ENCODE peak calls at places on chromosomes 13 and 19, in five cellular contexts. One of them, this sample, is unnamed. For H3K4me1, the result is how much of the 10 kb centered on the place peaks cover.

GRCh38 chr19:30744741-30745475 is 372.7 kb downstream of the ZNF536 start:
- DNase-seq in K562: no peak
- DNase-seq in heart right ventricle: no peak
- DNase-seq in fibroblast of lung: no peak
- DNase-seq in tibial artery: no peak
- DNase-seq in this sample: no peak

GRCh38 chr19:19544257-19545127 is 6.4 kb downstream of the CILP2 start:
- DNase-seq in K562: no peak
- DNase-seq in heart right ventricle: no peak
- DNase-seq in fibroblast of lung: no peak
- DNase-seq in tibial artery: no peak
- DNase-seq in this sample: no peak

GRCh38 chr19:51364200-51365106 is 1.7 kb downstream of the ETFB start:
- DNase-seq in K562: no peak
- DNase-seq in heart right ventricle: no peak
- DNase-seq in fibroblast of lung: no peak
- DNase-seq in tibial artery: no peak
- DNase-seq in this sample: no peak

GRCh38 chr19:41479757-41480191 is 36.8 kb downstream of the ERICH4 start:
- DNase-seq in K562: peak
- DNase-seq in heart right ventricle: peak
- DNase-seq in fibroblast of lung: no peak
- DNase-seq in tibial artery: peak
- DNase-seq in this sample: no peak

GRCh38 chr19:49585023-49585422 is 3.9 kb downstream of the PRRG2 start:
- DNase-seq in K562: no peak
- DNase-seq in heart right ventricle: no peak
- DNase-seq in fibroblast of lung: no peak
- DNase-seq in tibial artery: no peak
- DNase-seq in this sample: no peak

GRCh38 chr19:49491030-49491803 is 3.8 kb downstream of the RPL13A start:
- DNase-seq in K562: no peak
- DNase-seq in heart right ventricle: no peak
- DNase-seq in fibroblast of lung: no peak
- DNase-seq in tibial artery: no peak
- DNase-seq in this sample: no peak

GRCh38 chr19:11581740-11582139 is 4.3 kb upstream of the ACP5 start:
- DNase-seq in K562: peak
- DNase-seq in heart right ventricle: no peak
- DNase-seq in fibroblast of lung: peak
- DNase-seq in tibial artery: no peak
- DNase-seq in this sample: no peak

GRCh38 chr13:30551194-30551593 is 66.5 kb upstream of the USPL1 start:
- DNase-seq in K562: no peak
- DNase-seq in heart right ventricle: no peak
- DNase-seq in fibroblast of lung: no peak
- DNase-seq in tibial artery: no peak
- DNase-seq in this sample: peak

GRCh38 chr13:39516140-39516539 is 86.9 kb downstream of the LHFPL6 start:
- DNase-seq in K562: no peak
- DNase-seq in heart right ventricle: peak
- DNase-seq in fibroblast of lung: peak
- DNase-seq in tibial artery: no peak
- DNase-seq in this sample: no peak

GRCh38 chr13:33544308-33544707 is 258.8 kb upstream of the STARD13 start:
- DNase-seq in K562: no peak
- DNase-seq in heart right ventricle: no peak
- DNase-seq in fibroblast of lung: no peak
- DNase-seq in tibial artery: no peak
- DNase-seq in this sample: no peak

GRCh38 chr13:33543089-33543459 is 257.5 kb upstream of the STARD13 start:
- DNase-seq in K562: no peak
- DNase-seq in heart right ventricle: no peak
- DNase-seq in fibroblast of lung: no peak
- DNase-seq in tibial artery: no peak
- DNase-seq in this sample: no peak

GRCh38 chr13:33543631-33544030 is 258.1 kb upstream of the STARD13 start:
- DNase-seq in K562: no peak
- DNase-seq in heart right ventricle: no peak
- DNase-seq in fibroblast of lung: no peak
- DNase-seq in tibial artery: no peak
- DNase-seq in this sample: peak

GRCh38 chr13:33542309-33543088 is 256.9 kb upstream of the STARD13 start:
- DNase-seq in K562: peak
- DNase-seq in heart right ventricle: peak
- DNase-seq in fibroblast of lung: peak
- DNase-seq in tibial artery: peak
- DNase-seq in this sample: peak

GRCh38 chr13:33541962-33542308 is 256.4 kb upstream of the STARD13 start:
- DNase-seq in K562: no peak
- DNase-seq in heart right ventricle: no peak
- DNase-seq in fibroblast of lung: no peak
- DNase-seq in tibial artery: no peak
- DNase-seq in this sample: no peak
- H3K4me1 ChIP-seq in K562: under half
- H3K4me1 ChIP-seq in heart right ventricle: under half
- H3K4me1 ChIP-seq in fibroblast of lung: under half
- H3K4me1 ChIP-seq in tibial artery: under half
- H3K4me1 ChIP-seq in this sample: half or more

GRCh38 chr13:21034602-21035190 is 26.7 kb downstream of the LATS2 start:
- DNase-seq in K562: no peak
- DNase-seq in heart right ventricle: peak
- DNase-seq in fibroblast of lung: peak
- DNase-seq in tibial artery: peak
- DNase-seq in this sample: no peak

GRCh38 chr13:21043898-21044297 is 17.5 kb downstream of the LATS2 start:
- DNase-seq in K562: no peak
- DNase-seq in heart right ventricle: no peak
- DNase-seq in fibroblast of lung: peak
- DNase-seq in tibial artery: no peak
- DNase-seq in this sample: peak

GRCh38 chr13:21040120-21040834 is 21.1 kb downstream of the LATS2 start:
- DNase-seq in K562: no peak
- DNase-seq in heart right ventricle: no peak
- DNase-seq in fibroblast of lung: no peak
- DNase-seq in tibial artery: peak
- DNase-seq in this sample: no peak

GRCh38 chr13:21037656-21038055 is 23.7 kb downstream of the LATS2 start:
- DNase-seq in K562: no peak
- DNase-seq in heart right ventricle: no peak
- DNase-seq in fibroblast of lung: no peak
- DNase-seq in tibial artery: peak
- DNase-seq in this sample: no peak

DNA sequence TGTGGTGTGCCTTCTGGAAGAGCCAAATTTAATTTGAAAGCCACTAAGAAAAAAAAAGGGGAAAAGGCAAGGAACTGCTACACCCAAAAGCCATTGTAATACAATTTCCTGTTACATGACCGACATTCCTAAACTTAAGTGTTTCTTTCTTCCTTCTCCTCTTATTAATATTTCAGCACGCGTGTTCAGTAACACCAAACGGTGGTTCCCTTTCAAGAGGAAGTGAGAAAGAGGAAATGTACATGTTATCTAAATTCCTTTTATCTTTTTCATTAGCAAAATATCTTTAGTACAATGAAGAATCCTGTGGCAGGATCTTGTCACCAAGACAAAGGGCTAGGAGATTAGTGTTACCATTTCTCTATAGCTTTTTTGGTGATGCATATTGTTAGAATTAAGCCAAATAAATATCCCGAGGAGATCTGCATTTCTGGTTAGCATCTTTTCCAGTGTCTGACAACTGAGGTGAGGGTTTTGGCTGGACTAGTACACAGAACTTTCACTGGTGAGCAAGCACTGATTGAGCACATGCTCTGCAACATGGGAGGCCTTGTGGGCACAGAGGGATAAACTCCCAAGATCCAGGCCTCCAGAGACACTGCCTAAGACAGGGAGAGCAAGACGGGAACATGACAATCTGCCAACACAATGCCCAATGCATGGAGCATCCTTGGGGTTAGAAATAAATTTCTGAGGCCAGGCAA is 22.1 kb downstream of the LATS2 start:
- DNase-seq in K562: no peak
- DNase-seq in heart right ventricle: no peak
- DNase-seq in fibroblast of lung: peak
- DNase-seq in tibial artery: peak
- DNase-seq in this sample: peak
- H3K4me1 ChIP-seq in K562: under half
- H3K4me1 ChIP-seq in heart right ventricle: half or more
- H3K4me1 ChIP-seq in fibroblast of lung: under half
- H3K4me1 ChIP-seq in tibial artery: under half
- H3K4me1 ChIP-seq in this sample: half or more

DNA sequence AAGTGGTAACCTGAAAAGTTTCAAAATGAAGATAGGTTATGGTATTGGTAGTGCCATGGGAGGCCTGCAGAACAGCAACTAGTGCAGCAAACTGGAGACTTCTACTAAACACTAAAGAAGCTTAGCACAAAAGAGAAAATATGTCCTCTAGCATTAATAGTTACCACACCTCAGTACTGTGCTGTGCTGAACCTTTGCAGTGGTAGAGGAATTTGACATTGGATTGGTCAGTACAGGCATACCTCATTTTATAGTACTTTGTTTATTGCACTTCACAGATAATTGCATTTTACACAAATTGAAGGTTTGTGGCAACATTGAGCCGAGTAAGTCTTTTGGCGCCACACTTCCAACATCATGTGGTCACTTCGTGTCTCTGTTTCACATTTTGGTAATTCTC is 40.4 kb downstream of the ZMYM2 start:
- DNase-seq in K562: no peak
- DNase-seq in heart right ventricle: no peak
- DNase-seq in fibroblast of lung: no peak
- DNase-seq in tibial artery: no peak
- DNase-seq in this sample: no peak
- H3K4me1 ChIP-seq in K562: under half
- H3K4me1 ChIP-seq in heart right ventricle: under half
- H3K4me1 ChIP-seq in fibroblast of lung: under half
- H3K4me1 ChIP-seq in tibial artery: under half
- H3K4me1 ChIP-seq in this sample: under half

GRCh38 chr19:13841339-13842293 is 35.3 kb upstream of the NANOS3 start:
- DNase-seq in K562: no peak
- DNase-seq in heart right ventricle: peak
- DNase-seq in fibroblast of lung: peak
- DNase-seq in tibial artery: no peak
- DNase-seq in this sample: no peak
- H3K4me1 ChIP-seq in K562: half or more
- H3K4me1 ChIP-seq in heart right ventricle: under half
- H3K4me1 ChIP-seq in fibroblast of lung: under half
- H3K4me1 ChIP-seq in tibial artery: under half
- H3K4me1 ChIP-seq in this sample: half or more

DNA sequence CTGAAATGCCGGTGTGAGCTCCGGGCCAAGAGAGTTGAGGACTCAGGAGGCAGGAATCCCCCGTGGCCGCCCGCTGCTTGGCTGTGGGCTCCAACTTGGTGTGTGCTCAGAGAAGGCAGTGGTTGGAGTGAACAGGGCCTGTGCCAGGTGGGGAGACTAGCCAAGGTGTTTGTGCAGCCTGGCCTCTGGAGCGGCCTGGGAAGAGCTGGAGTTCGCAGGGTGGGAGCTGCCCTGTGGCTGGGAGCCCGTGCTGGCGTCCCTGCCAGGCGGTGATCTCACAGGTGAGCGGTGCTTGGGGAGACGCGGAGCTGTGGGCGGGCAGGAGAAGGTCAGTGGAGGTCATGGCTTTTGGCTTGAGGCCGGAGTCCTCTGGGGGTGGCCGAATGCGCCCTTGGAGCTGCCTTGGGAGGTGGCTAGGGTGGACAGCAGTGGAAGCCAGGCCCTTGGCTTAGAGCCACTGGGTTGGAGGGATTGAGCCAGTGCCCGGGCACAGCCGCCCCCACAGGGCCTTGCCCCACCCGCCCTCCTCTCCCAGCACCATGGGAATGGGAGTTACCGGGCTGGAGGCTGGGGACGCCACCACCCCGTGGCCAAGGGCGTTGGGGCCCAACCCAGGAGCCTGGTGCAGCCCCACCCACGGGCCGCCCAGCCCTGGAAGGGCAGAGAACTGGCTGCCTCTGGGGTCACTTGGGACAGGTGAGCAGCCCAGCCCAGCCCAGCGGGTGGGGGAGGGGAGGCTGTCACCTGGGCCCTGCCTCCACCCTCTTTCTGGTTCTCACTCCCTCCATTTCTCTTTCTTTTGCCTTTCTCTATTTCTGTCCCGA is 7.1 kb upstream of the CIRBP start:
- DNase-seq in K562: no peak
- DNase-seq in heart right ventricle: peak
- DNase-seq in fibroblast of lung: peak
- DNase-seq in tibial artery: peak
- DNase-seq in this sample: no peak
- H3K4me1 ChIP-seq in K562: half or more
- H3K4me1 ChIP-seq in heart right ventricle: half or more
- H3K4me1 ChIP-seq in fibroblast of lung: half or more
- H3K4me1 ChIP-seq in tibial artery: under half
- H3K4me1 ChIP-seq in this sample: half or more

DNA sequence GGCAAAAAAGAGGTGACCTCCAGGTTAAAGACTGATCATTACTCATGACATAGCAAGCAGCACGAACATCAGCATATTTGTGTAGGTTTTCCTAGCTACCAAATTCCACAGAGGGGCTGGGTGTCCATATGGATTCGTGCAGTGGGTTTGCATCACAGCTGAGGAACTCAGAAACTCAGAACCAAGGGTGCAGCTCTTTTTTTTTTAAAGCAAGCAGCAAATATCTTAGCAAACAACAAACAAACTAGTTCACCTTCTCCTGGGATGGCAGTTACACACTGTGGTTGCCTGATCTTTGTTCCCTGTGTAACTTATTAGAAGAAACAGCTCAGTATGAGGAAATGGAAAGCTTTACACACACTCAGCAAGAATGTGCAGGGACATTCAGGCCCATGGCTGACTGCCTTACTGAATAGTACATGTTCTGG is 4.1 kb downstream of the NDFIP2 start:
- DNase-seq in K562: no peak
- DNase-seq in heart right ventricle: no peak
- DNase-seq in fibroblast of lung: peak
- DNase-seq in tibial artery: no peak
- DNase-seq in this sample: no peak
- H3K4me1 ChIP-seq in K562: under half
- H3K4me1 ChIP-seq in heart right ventricle: under half
- H3K4me1 ChIP-seq in fibroblast of lung: under half
- H3K4me1 ChIP-seq in tibial artery: under half
- H3K4me1 ChIP-seq in this sample: under half

GRCh38 chr13:46106839-46107371 is 2.1 kb upstream of the CPB2 start:
- DNase-seq in K562: no peak
- DNase-seq in heart right ventricle: no peak
- DNase-seq in fibroblast of lung: no peak
- DNase-seq in tibial artery: no peak
- DNase-seq in this sample: peak

GRCh38 chr13:46109451-46109850 is 4.6 kb upstream of the CPB2 start:
- DNase-seq in K562: no peak
- DNase-seq in heart right ventricle: no peak
- DNase-seq in fibroblast of lung: no peak
- DNase-seq in tibial artery: no peak
- DNase-seq in this sample: no peak

GRCh38 chr13:46113596-46113995 is 8.8 kb upstream of the CPB2 start:
- DNase-seq in K562: no peak
- DNase-seq in heart right ventricle: no peak
- DNase-seq in fibroblast of lung: peak
- DNase-seq in tibial artery: no peak
- DNase-seq in this sample: peak

GRCh38 chr13:46114599-46114998 is 9.8 kb upstream of the CPB2 start:
- DNase-seq in K562: no peak
- DNase-seq in heart right ventricle: no peak
- DNase-seq in fibroblast of lung: no peak
- DNase-seq in tibial artery: no peak
- DNase-seq in this sample: no peak

GRCh38 chr13:46111151-46111550 is 6.3 kb upstream of the CPB2 start:
- DNase-seq in K562: no peak
- DNase-seq in heart right ventricle: no peak
- DNase-seq in fibroblast of lung: no peak
- DNase-seq in tibial artery: no peak
- DNase-seq in this sample: no peak
- H3K4me1 ChIP-seq in K562: under half
- H3K4me1 ChIP-seq in heart right ventricle: under half
- H3K4me1 ChIP-seq in fibroblast of lung: under half
- H3K4me1 ChIP-seq in tibial artery: under half
- H3K4me1 ChIP-seq in this sample: half or more

This sample was measured in A673.